ENCODE peak calls at places on chromosomes 2 and 18, in five cellular contexts. K is CD4-positive, CD25-positive, alpha-beta regulatory T cell; Z is stimulated activated CD8-positive, alpha-beta memory T cell treated with anti-CD3 and anti-CD28 coated beads, Interleukin-7, amount 100 ng/mL, for 24 hours; I is K562; Y is hypothalamus. N is an unnamed sample.

GRCh38 chr18:50051288-50051687 is 143.7 kb downstream of the MYO5B start:
- DNase-seq in K (no peak), Z (no peak), I (peak; percentile 7), Y (no peak), N (no peak)

GRCh38 chr18:55869547-55869946 is 281.6 kb upstream of the TCF4 start:
- DNase-seq in K (no peak), Z (no peak), I (no peak), Y (no peak), N (no peak)

GRCh38 chr2:224449212-224450147 is 47.6 kb upstream of the FAM124B start:
- DNase-seq in K (peak; percentile 53), Z (no peak), I (peak; percentile 22), Y (no peak), N (no peak)

GRCh38 chr2:182360012-182360662 is 66.7 kb downstream of the PDE1A start:
- DNase-seq in K (no peak), Z (no peak), I (no peak), Y (no peak), N (no peak)

GRCh38 chr2:101418704-101419663 is 31.7 kb upstream of the CREG2 start:
- DNase-seq in K (peak; percentile 82), Z (peak; percentile 30), I (peak; percentile 67), Y (no peak), N (peak; percentile 63)

GRCh38 chr2:74050153-74050552 is 65.4 kb downstream of the TET3 start:
- DNase-seq in K (no peak), Z (no peak), I (no peak), Y (no peak), N (no peak)

GRCh38 chr18:79988925-79989361 is 580 bp upstream of the TXNL4A start:
- DNase-seq in K (no peak), Z (no peak), I (no peak), Y (no peak), N (no peak)

GRCh38 chr2:160388464-160389263 is 104.9 kb downstream of the RBMS1 start:
- DNase-seq in K (peak; percentile 81), Z (no peak), I (no peak), Y (no peak), N (peak; percentile 60)

GRCh38 chr2:61179701-61180639 is 18.0 kb downstream of the C2orf74 start:
- DNase-seq in K (no peak), Z (no peak), I (no peak), Y (no peak), N (no peak)

GRCh38 chr18:53771664-53772063 is 452.8 kb downstream of the MBD2 start:
- DNase-seq in K (no peak), Z (no peak), I (no peak), Y (no peak), N (no peak)

GRCh38 chr18:61602836-61603235 is 269.6 kb downstream of the CDH20 start:
- DNase-seq in K (no peak), Z (no peak), I (no peak), Y (no peak), N (no peak)

GRCh38 chr2:127381762-127382161 is 6.0 kb downstream of the MAP3K2 start:
- DNase-seq in K (no peak), Z (no peak), I (no peak), Y (no peak), N (no peak)

GRCh38 chr2:27378096-27378808 is 2.3 kb downstream of the ZNF513 start:
- DNase-seq in K (no peak), Z (no peak), I (no peak), Y (no peak), N (no peak)

GRCh38 chr2:3266727-3267548 is 110.7 kb downstream of the EIPR1 start:
- DNase-seq in K (no peak), Z (no peak), I (no peak), Y (no peak), N (no peak)

GRCh38 chr2:241157841-241158545 is 7.7 kb downstream of the PPP1R7 start:
- DNase-seq in K (no peak), Z (no peak), I (no peak), Y (no peak), N (no peak)

GRCh38 chr2:9360110-9360509 is 63.2 kb downstream of the ITGB1BP1 start:
- DNase-seq in K (no peak), Z (no peak), I (no peak), Y (no peak), N (no peak)

GRCh38 chr2:95402370-95403203 is at the start of gene FAHD2A:
- DNase-seq in K (peak; percentile 93), Z (peak; percentile 95), I (peak; percentile 98), Y (peak; percentile 87), N (peak; percentile 93)

GRCh38 chr2:167787021-167787420 is 460.4 kb downstream of the STK39 start:
- DNase-seq in K (no peak), Z (no peak), I (no peak), Y (no peak), N (no peak)

GRCh38 chr2:84946204-84947009 is 24.6 kb upstream of the KCMF1 start:
- DNase-seq in K (peak; percentile 80), Z (peak; percentile 38), I (no peak), Y (no peak), N (peak; percentile 52)

GRCh38 chr2:47274054-47274779 is 119.1 kb upstream of the STPG4 start:
- DNase-seq in K (no peak), Z (no peak), I (no peak), Y (no peak), N (no peak)

GRCh38 chr2:126244937-126245336 is 411.0 kb upstream of the GYPC start:
- DNase-seq in K (peak; percentile 42), Z (peak; percentile 17), I (peak; percentile 59), Y (no peak), N (peak; percentile 2)

GRCh38 chr2:55511508-55512124 is 7.9 kb upstream of the CFAP36 start:
- DNase-seq in K (no peak), Z (no peak), I (peak; percentile 13), Y (no peak), N (no peak)

GRCh38 chr2:41965886-41966285 is 81.9 kb upstream of the PKDCC start:
- DNase-seq in K (no peak), Z (no peak), I (no peak), Y (no peak), N (no peak)

GRCh38 chr2:239777219-239777618 is 247.9 kb downstream of the NDUFA10 start:
- DNase-seq in K (no peak), Z (no peak), I (no peak), Y (no peak), N (no peak)

GRCh38 chr18:7155887-7156286 is 38.3 kb upstream of the LAMA1 start:
- DNase-seq in K (no peak), Z (no peak), I (no peak), Y (no peak), N (no peak)

GRCh38 chr18:12765127-12765526 is 62.3 kb downstream of the PSMG2 start:
- DNase-seq in K (peak; percentile 17), Z (no peak), I (no peak), Y (no peak), N (no peak)

GRCh38 chr2:20862850-20863249 is 39.9 kb upstream of the LDAH start:
- DNase-seq in K (peak; percentile 6), Z (no peak), I (no peak), Y (no peak), N (no peak)

GRCh38 chr18:12406376-12407111 is 1.2 kb upstream of the PRELID3A start:
- DNase-seq in K (peak; percentile 50), Z (no peak), I (no peak), Y (no peak), N (no peak)

GRCh38 chr2:191920502-191920901 is 73.6 kb upstream of the CAVIN2 start:
- DNase-seq in K (no peak), Z (no peak), I (no peak), Y (no peak), N (no peak)

GRCh38 chr2:73134471-73134870 is 21.7 kb upstream of the RAB11FIP5 start:
- DNase-seq in K (no peak), Z (no peak), I (no peak), Y (no peak), N (no peak)

GRCh38 chr2:84526562-84526961 is 10.3 kb downstream of the DNAH6 start:
- DNase-seq in K (no peak), Z (no peak), I (no peak), Y (no peak), N (peak; percentile 12)

GRCh38 chr2:63520793-63521192 is 67.5 kb downstream of the WDPCP start:
- DNase-seq in K (no peak), Z (no peak), I (no peak), Y (no peak), N (no peak)

GRCh38 chr18:21996261-21996892 is 173.0 kb upstream of the GATA6 start:
- DNase-seq in K (no peak), Z (no peak), I (no peak), Y (no peak), N (no peak)

GRCh38 chr2:183035298-183035953 is 2.8 kb downstream of the NCKAP1 start:
- DNase-seq in K (no peak), Z (no peak), I (no peak), Y (no peak), N (no peak)

GRCh38 chr2:124810132-124810531 is 785.0 kb downstream of the CNTNAP5 start:
- DNase-seq in K (no peak), Z (no peak), I (no peak), Y (no peak), N (no peak)

GRCh38 chr2:30949435-30949834 is 142.2 kb upstream of the CAPN13 start:
- DNase-seq in K (no peak), Z (no peak), I (no peak), Y (no peak), N (no peak)

GRCh38 chr2:120763516-120763915 is 27.8 kb downstream of the GLI2 start:
- DNase-seq in K (no peak), Z (no peak), I (no peak), Y (no peak), N (no peak)

GRCh38 chr2:28447943-28448737 is 47.7 kb upstream of the PLB1 start:
- DNase-seq in K (peak; percentile 15), Z (no peak), I (no peak), Y (no peak), N (no peak)

GRCh38 chr2:240439698-240440151 is 4.3 kb downstream of the GPC1 start:
- DNase-seq in K (no peak), Z (no peak), I (no peak), Y (no peak), N (no peak)

N was measured in CD4-positive, alpha-beta memory T cell.